ENCODE peak calls at places on chromosomes 3 and 15, in ten cellular contexts. One of them, this sample, is unnamed.

GRCh38 chr3:72973031-72973723 is 23.4 kb upstream of the PPP4R2 start:
- DNase-seq in uterus: no peak
- DNase-seq in H54: no peak
- DNase-seq in HepG2: peak
- DNase-seq in ovary: no peak
- DNase-seq in GM12878: no peak
- DNase-seq in sigmoid colon: no peak
- DNase-seq in adrenal gland: no peak
- DNase-seq in A549: no peak
- DNase-seq in NB4: no peak
- DNase-seq in this sample: peak

GRCh38 chr3:8152826-8153418 is 348.7 kb upstream of the LMCD1 start:
- DNase-seq in HepG2: no peak
- DNase-seq in GM12878: no peak
- DNase-seq in H54: no peak
- DNase-seq in uterus: no peak
- DNase-seq in sigmoid colon: no peak
- DNase-seq in A549: no peak
- DNase-seq in adrenal gland: no peak
- DNase-seq in NB4: no peak
- DNase-seq in ovary: no peak
- DNase-seq in this sample: no peak

GRCh38 chr3:117790256-117790987 is 1080.8 kb downstream of the TUSC7 start:
- DNase-seq in H54: no peak
- DNase-seq in sigmoid colon: no peak
- DNase-seq in ovary: no peak
- DNase-seq in adrenal gland: no peak
- DNase-seq in GM12878: no peak
- DNase-seq in HepG2: no peak
- DNase-seq in NB4: no peak
- DNase-seq in uterus: no peak
- DNase-seq in A549: no peak
- DNase-seq in this sample: no peak

GRCh38 chr15:60584355-60585023 is 105.5 kb upstream of the ICE2 start:
- DNase-seq in GM12878: no peak
- DNase-seq in HepG2: no peak
- DNase-seq in adrenal gland: no peak
- DNase-seq in uterus: no peak
- DNase-seq in H54: no peak
- DNase-seq in ovary: no peak
- DNase-seq in NB4: no peak
- DNase-seq in sigmoid colon: no peak
- DNase-seq in A549: no peak
- DNase-seq in this sample: no peak

GRCh38 chr15:85597155-85597815 is 197.4 kb downstream of the KLHL25 start:
- DNase-seq in A549: no peak
- DNase-seq in H54: no peak
- DNase-seq in ovary: no peak
- DNase-seq in GM12878: no peak
- DNase-seq in adrenal gland: no peak
- DNase-seq in NB4: no peak
- DNase-seq in uterus: no peak
- DNase-seq in sigmoid colon: no peak
- DNase-seq in HepG2: no peak
- DNase-seq in this sample: no peak

GRCh38 chr15:43423793-43424192 is 52.9 kb downstream of the TUBGCP4 start:
- DNase-seq in NB4: no peak
- DNase-seq in HepG2: no peak
- DNase-seq in H54: peak
- DNase-seq in uterus: no peak
- DNase-seq in adrenal gland: no peak
- DNase-seq in A549: no peak
- DNase-seq in sigmoid colon: no peak
- DNase-seq in ovary: no peak
- DNase-seq in GM12878: no peak
- DNase-seq in this sample: no peak

GRCh38 chr15:40054746-40055575 is 16.0 kb upstream of the SRP14 start:
- DNase-seq in NB4: peak
- DNase-seq in adrenal gland: peak
- DNase-seq in sigmoid colon: peak
- DNase-seq in A549: no peak
- DNase-seq in uterus: no peak
- DNase-seq in HepG2: no peak
- DNase-seq in ovary: no peak
- DNase-seq in GM12878: no peak
- DNase-seq in H54: no peak
- DNase-seq in this sample: peak

GRCh38 chr15:58010983-58011382 is 54.5 kb downstream of the ALDH1A2 start:
- DNase-seq in A549: no peak
- DNase-seq in uterus: no peak
- DNase-seq in ovary: no peak
- DNase-seq in H54: no peak
- DNase-seq in NB4: no peak
- DNase-seq in adrenal gland: no peak
- DNase-seq in sigmoid colon: no peak
- DNase-seq in GM12878: no peak
- DNase-seq in HepG2: no peak
- DNase-seq in this sample: no peak

GRCh38 chr3:15055019-15055557 is 10.0 kb downstream of the MRPS25 start:
- DNase-seq in GM12878: peak
- DNase-seq in ovary: no peak
- DNase-seq in uterus: no peak
- DNase-seq in adrenal gland: no peak
- DNase-seq in H54: no peak
- DNase-seq in A549: no peak
- DNase-seq in sigmoid colon: no peak
- DNase-seq in HepG2: no peak
- DNase-seq in NB4: peak
- DNase-seq in this sample: no peak

GRCh38 chr15:86830304-86830703 is 750.6 kb downstream of the AGBL1 start:
- DNase-seq in adrenal gland: no peak
- DNase-seq in GM12878: no peak
- DNase-seq in H54: no peak
- DNase-seq in HepG2: no peak
- DNase-seq in ovary: no peak
- DNase-seq in sigmoid colon: no peak
- DNase-seq in NB4: no peak
- DNase-seq in A549: no peak
- DNase-seq in uterus: no peak
- DNase-seq in this sample: no peak

GRCh38 chr3:104909188-104909587 is 457.5 kb upstream of the ALCAM start:
- DNase-seq in NB4: no peak
- DNase-seq in adrenal gland: peak
- DNase-seq in A549: no peak
- DNase-seq in ovary: no peak
- DNase-seq in HepG2: no peak
- DNase-seq in sigmoid colon: no peak
- DNase-seq in GM12878: no peak
- DNase-seq in H54: no peak
- DNase-seq in uterus: no peak
- DNase-seq in this sample: no peak

GRCh38 chr3:123582315-123582714 is 2.5 kb downstream of the HACD2 start:
- DNase-seq in NB4: no peak
- DNase-seq in sigmoid colon: no peak
- DNase-seq in GM12878: no peak
- DNase-seq in adrenal gland: peak
- DNase-seq in uterus: no peak
- DNase-seq in H54: no peak
- DNase-seq in HepG2: no peak
- DNase-seq in A549: no peak
- DNase-seq in ovary: no peak
- DNase-seq in this sample: no peak

GRCh38 chr3:38005076-38006020 is 14.8 kb downstream of the VILL start:
- DNase-seq in sigmoid colon: no peak
- DNase-seq in NB4: no peak
- DNase-seq in A549: no peak
- DNase-seq in uterus: no peak
- DNase-seq in GM12878: no peak
- DNase-seq in ovary: no peak
- DNase-seq in H54: no peak
- DNase-seq in HepG2: peak
- DNase-seq in adrenal gland: peak
- DNase-seq in this sample: no peak
- TF ChIP-seq POLR2A in sigmoid colon: no peak
- TF ChIP-seq POLR2A in NB4: no peak
- TF ChIP-seq POLR2A in A549: no peak
- TF ChIP-seq POLR2A in uterus: no peak
- TF ChIP-seq POLR2A in GM12878: no peak
- TF ChIP-seq POLR2A in ovary: no peak
- TF ChIP-seq POLR2A in H54: no peak
- TF ChIP-seq POLR2A in HepG2: no peak
- TF ChIP-seq POLR2A in adrenal gland: no peak
- TF ChIP-seq POLR2A in this sample: no peak

GRCh38 chr3:170049146-170050000 is 11.6 kb downstream of the GPR160 start:
- DNase-seq in adrenal gland: peak
- DNase-seq in A549: no peak
- DNase-seq in sigmoid colon: no peak
- DNase-seq in GM12878: no peak
- DNase-seq in H54: peak
- DNase-seq in NB4: no peak
- DNase-seq in ovary: no peak
- DNase-seq in HepG2: no peak
- DNase-seq in uterus: no peak
- DNase-seq in this sample: peak
- TF ChIP-seq POLR2A in adrenal gland: no peak
- TF ChIP-seq POLR2A in A549: no peak
- TF ChIP-seq POLR2A in sigmoid colon: no peak
- TF ChIP-seq POLR2A in GM12878: no peak
- TF ChIP-seq POLR2A in H54: no peak
- TF ChIP-seq POLR2A in NB4: no peak
- TF ChIP-seq POLR2A in ovary: no peak
- TF ChIP-seq POLR2A in HepG2: no peak
- TF ChIP-seq POLR2A in uterus: no peak
- TF ChIP-seq POLR2A in this sample: no peak

GRCh38 chr3:50292159-50292923 is at the start of gene IFRD2:
- DNase-seq in sigmoid colon: peak
- DNase-seq in A549: peak
- DNase-seq in adrenal gland: peak
- DNase-seq in HepG2: peak
- DNase-seq in H54: peak
- DNase-seq in NB4: peak
- DNase-seq in ovary: peak
- DNase-seq in GM12878: peak
- DNase-seq in uterus: peak
- DNase-seq in this sample: peak
- TF ChIP-seq POLR2A in sigmoid colon: no peak
- TF ChIP-seq POLR2A in A549: peak
- TF ChIP-seq POLR2A in adrenal gland: no peak
- TF ChIP-seq POLR2A in HepG2: no peak
- TF ChIP-seq POLR2A in H54: peak
- TF ChIP-seq POLR2A in NB4: peak
- TF ChIP-seq POLR2A in ovary: peak
- TF ChIP-seq POLR2A in GM12878: peak
- TF ChIP-seq POLR2A in uterus: peak
- TF ChIP-seq POLR2A in this sample: peak

GRCh38 chr3:114745322-114746240 is 401.5 kb downstream of the ZBTB20 start:
- DNase-seq in adrenal gland: no peak
- DNase-seq in sigmoid colon: no peak
- DNase-seq in HepG2: peak
- DNase-seq in uterus: no peak
- DNase-seq in GM12878: no peak
- DNase-seq in H54: peak
- DNase-seq in NB4: no peak
- DNase-seq in ovary: no peak
- DNase-seq in A549: peak
- DNase-seq in this sample: peak
- TF ChIP-seq POLR2A in adrenal gland: no peak
- TF ChIP-seq POLR2A in sigmoid colon: no peak
- TF ChIP-seq POLR2A in HepG2: no peak
- TF ChIP-seq POLR2A in uterus: no peak
- TF ChIP-seq POLR2A in GM12878: no peak
- TF ChIP-seq POLR2A in H54: no peak
- TF ChIP-seq POLR2A in NB4: no peak
- TF ChIP-seq POLR2A in ovary: no peak
- TF ChIP-seq POLR2A in A549: no peak
- TF ChIP-seq POLR2A in this sample: peak

GRCh38 chr3:41997702-41998551 is 36.0 kb upstream of the ULK4 start:
- DNase-seq in adrenal gland: no peak
- DNase-seq in A549: no peak
- DNase-seq in ovary: no peak
- DNase-seq in HepG2: no peak
- DNase-seq in NB4: no peak
- DNase-seq in H54: no peak
- DNase-seq in GM12878: no peak
- DNase-seq in sigmoid colon: no peak
- DNase-seq in uterus: no peak
- DNase-seq in this sample: no peak
- TF ChIP-seq POLR2A in adrenal gland: no peak
- TF ChIP-seq POLR2A in A549: no peak
- TF ChIP-seq POLR2A in ovary: no peak
- TF ChIP-seq POLR2A in HepG2: no peak
- TF ChIP-seq POLR2A in NB4: no peak
- TF ChIP-seq POLR2A in H54: no peak
- TF ChIP-seq POLR2A in GM12878: no peak
- TF ChIP-seq POLR2A in sigmoid colon: no peak
- TF ChIP-seq POLR2A in uterus: no peak
- TF ChIP-seq POLR2A in this sample: no peak